ENCODE peak calls at places on chromosomes 11 and 22, in six cellular contexts. One of them, this sample, is unnamed.

GRCh38 chr11:26229270-26229669 is 102.7 kb upstream of the ANO3 start:
- DNase-seq in hepatic stellate cell: peak
- DNase-seq in kidney glomerular epithelial cell: no peak
- DNase-seq in AG09309: no peak
- DNase-seq in T follicular helper cell: no peak
- DNase-seq in NCI-H526 treated with DMSO at 0.1 percent for 48 hours: no peak
- DNase-seq in this sample: no peak

GRCh38 chr11:629237-629583 is 2.2 kb upstream of the SCT start:
- DNase-seq in hepatic stellate cell: no peak
- DNase-seq in kidney glomerular epithelial cell: no peak
- DNase-seq in AG09309: no peak
- DNase-seq in T follicular helper cell: no peak
- DNase-seq in NCI-H526 treated with DMSO at 0.1 percent for 48 hours: peak
- DNase-seq in this sample: no peak

GRCh38 chr11:108286369-108286768 is 63.5 kb downstream of the ATM start:
- DNase-seq in hepatic stellate cell: no peak
- DNase-seq in kidney glomerular epithelial cell: no peak
- DNase-seq in AG09309: no peak
- DNase-seq in T follicular helper cell: no peak
- DNase-seq in NCI-H526 treated with DMSO at 0.1 percent for 48 hours: no peak
- DNase-seq in this sample: no peak

GRCh38 chr11:88421530-88421929 is 84.0 kb upstream of the CTSC start:
- DNase-seq in hepatic stellate cell: no peak
- DNase-seq in kidney glomerular epithelial cell: no peak
- DNase-seq in AG09309: peak
- DNase-seq in T follicular helper cell: no peak
- DNase-seq in NCI-H526 treated with DMSO at 0.1 percent for 48 hours: no peak
- DNase-seq in this sample: no peak

GRCh38 chr11:1279674-1280055 is 29.8 kb downstream of the TOLLIP start:
- DNase-seq in hepatic stellate cell: no peak
- DNase-seq in kidney glomerular epithelial cell: no peak
- DNase-seq in AG09309: no peak
- DNase-seq in T follicular helper cell: no peak
- DNase-seq in NCI-H526 treated with DMSO at 0.1 percent for 48 hours: no peak
- DNase-seq in this sample: no peak

GRCh38 chr11:78170413-78170812 is 18.0 kb downstream of the KCTD21 start:
- DNase-seq in hepatic stellate cell: no peak
- DNase-seq in kidney glomerular epithelial cell: no peak
- DNase-seq in AG09309: no peak
- DNase-seq in T follicular helper cell: no peak
- DNase-seq in NCI-H526 treated with DMSO at 0.1 percent for 48 hours: no peak
- DNase-seq in this sample: no peak

GRCh38 chr11:82719316-82719715 is 14.3 kb downstream of the FAM181B start:
- DNase-seq in hepatic stellate cell: no peak
- DNase-seq in kidney glomerular epithelial cell: no peak
- DNase-seq in AG09309: no peak
- DNase-seq in T follicular helper cell: no peak
- DNase-seq in NCI-H526 treated with DMSO at 0.1 percent for 48 hours: no peak
- DNase-seq in this sample: no peak

GRCh38 chr22:24592846-24593809 is at the start of gene LRRC75B:
- DNase-seq in hepatic stellate cell: peak
- DNase-seq in kidney glomerular epithelial cell: peak
- DNase-seq in AG09309: peak
- DNase-seq in T follicular helper cell: no peak
- DNase-seq in NCI-H526 treated with DMSO at 0.1 percent for 48 hours: no peak
- DNase-seq in this sample: peak

GRCh38 chr11:83819936-83820549 is 533.9 kb upstream of the CCDC90B start:
- DNase-seq in hepatic stellate cell: peak
- DNase-seq in kidney glomerular epithelial cell: peak
- DNase-seq in AG09309: peak
- DNase-seq in T follicular helper cell: no peak
- DNase-seq in NCI-H526 treated with DMSO at 0.1 percent for 48 hours: peak
- DNase-seq in this sample: peak

GRCh38 chr11:91932151-91932821 is 292.3 kb upstream of the FAT3 start:
- DNase-seq in hepatic stellate cell: no peak
- DNase-seq in kidney glomerular epithelial cell: peak
- DNase-seq in AG09309: peak
- DNase-seq in T follicular helper cell: no peak
- DNase-seq in NCI-H526 treated with DMSO at 0.1 percent for 48 hours: no peak
- DNase-seq in this sample: peak

GRCh38 chr11:103877221-103877620 is 159.2 kb upstream of the DDI1 start:
- DNase-seq in hepatic stellate cell: no peak
- DNase-seq in kidney glomerular epithelial cell: no peak
- DNase-seq in AG09309: no peak
- DNase-seq in T follicular helper cell: no peak
- DNase-seq in NCI-H526 treated with DMSO at 0.1 percent for 48 hours: no peak
- DNase-seq in this sample: peak